ENCODE peak calls at places on chromosomes 2 and 18, in eight cellular contexts. One of them, this sample, is unnamed.
A peak's percentile ranks its signal among the peaks of the same experiment; 100 is the strongest.

GRCh38 chr2:200860092-200860795 is 4.2 kb downstream of the CLK1 start:
- DNase-seq in lower leg skin: no peak
- DNase-seq in NB4: no peak
- DNase-seq in adrenal gland: peak; percentile 62
- DNase-seq in transverse colon: no peak
- DNase-seq in body of pancreas: peak; percentile 40
- DNase-seq in spleen: no peak
- DNase-seq in A549: no peak
- DNase-seq in this sample: no peak

GRCh38 chr18:31104444-31104843 is 2.2 kb upstream of the DSC2 start:
- DNase-seq in lower leg skin: no peak
- DNase-seq in body of pancreas: no peak
- DNase-seq in A549: no peak
- DNase-seq in adrenal gland: no peak
- DNase-seq in transverse colon: no peak
- DNase-seq in NB4: no peak
- DNase-seq in spleen: no peak
- DNase-seq in this sample: no peak

GRCh38 chr2:126658910-126659613 is 3.1 kb downstream of the GYPC start:
- DNase-seq in transverse colon: peak; percentile 68
- DNase-seq in adrenal gland: peak; percentile 86
- DNase-seq in A549: no peak
- DNase-seq in spleen: peak; percentile 92
- DNase-seq in body of pancreas: peak; percentile 43
- DNase-seq in NB4: peak; percentile 55
- DNase-seq in lower leg skin: peak; percentile 74
- DNase-seq in this sample: no peak

GRCh38 chr18:43665239-43665788 is 388.0 kb upstream of the SYT4 start:
- DNase-seq in transverse colon: no peak
- DNase-seq in lower leg skin: no peak
- DNase-seq in adrenal gland: no peak
- DNase-seq in A549: no peak
- DNase-seq in body of pancreas: no peak
- DNase-seq in spleen: no peak
- DNase-seq in NB4: no peak
- DNase-seq in this sample: no peak

GRCh38 chr2:71779306-71779855 is 326.0 kb downstream of the DYSF start:
- DNase-seq in transverse colon: no peak
- DNase-seq in body of pancreas: no peak
- DNase-seq in NB4: no peak
- DNase-seq in A549: no peak
- DNase-seq in lower leg skin: no peak
- DNase-seq in adrenal gland: no peak
- DNase-seq in spleen: no peak
- DNase-seq in this sample: no peak

GRCh38 chr2:102337481-102338386 is 17.9 kb upstream of the IL18R1 start:
- DNase-seq in A549: no peak
- DNase-seq in NB4: no peak
- DNase-seq in lower leg skin: no peak
- DNase-seq in adrenal gland: no peak
- DNase-seq in spleen: no peak
- DNase-seq in transverse colon: no peak
- DNase-seq in body of pancreas: no peak
- DNase-seq in this sample: no peak

GRCh38 chr2:50613161-50613560 is 418.8 kb downstream of the NRXN1 start:
- DNase-seq in transverse colon: no peak
- DNase-seq in spleen: no peak
- DNase-seq in adrenal gland: no peak
- DNase-seq in lower leg skin: no peak
- DNase-seq in A549: no peak
- DNase-seq in NB4: no peak
- DNase-seq in body of pancreas: no peak
- DNase-seq in this sample: no peak

GRCh38 chr2:69992310-69993047 is 31.0 kb upstream of the ASPRV1 start:
- DNase-seq in spleen: peak; percentile 9
- DNase-seq in A549: no peak
- DNase-seq in body of pancreas: no peak
- DNase-seq in lower leg skin: no peak
- DNase-seq in adrenal gland: no peak
- DNase-seq in NB4: peak; percentile 52
- DNase-seq in transverse colon: no peak
- DNase-seq in this sample: no peak

GRCh38 chr18:2898131-2898640 is 51.4 kb downstream of the EMILIN2 start:
- DNase-seq in adrenal gland: peak; percentile 32
- DNase-seq in body of pancreas: no peak
- DNase-seq in NB4: peak; percentile 66
- DNase-seq in lower leg skin: no peak
- DNase-seq in transverse colon: no peak
- DNase-seq in A549: no peak
- DNase-seq in spleen: no peak
- DNase-seq in this sample: no peak

GRCh38 chr2:238868067-238868524 is 20.2 kb downstream of the TWIST2 start:
- DNase-seq in lower leg skin: no peak
- DNase-seq in transverse colon: no peak
- DNase-seq in body of pancreas: no peak
- DNase-seq in spleen: peak; percentile 68
- DNase-seq in adrenal gland: no peak
- DNase-seq in NB4: no peak
- DNase-seq in A549: no peak
- DNase-seq in this sample: no peak

GRCh38 chr2:96867756-96868554 is 1.9 kb downstream of the SEMA4C start:
- DNase-seq in body of pancreas: no peak
- DNase-seq in NB4: peak; percentile 65
- DNase-seq in transverse colon: no peak
- DNase-seq in spleen: peak; percentile 81
- DNase-seq in lower leg skin: no peak
- DNase-seq in adrenal gland: no peak
- DNase-seq in A549: no peak
- DNase-seq in this sample: no peak

GRCh38 chr2:39851691-39852110 is 72.6 kb upstream of the THUMPD2 start:
- DNase-seq in transverse colon: no peak
- DNase-seq in body of pancreas: no peak
- DNase-seq in A549: no peak
- DNase-seq in lower leg skin: no peak
- DNase-seq in adrenal gland: peak; percentile 18
- DNase-seq in NB4: peak; percentile 67
- DNase-seq in spleen: no peak
- DNase-seq in this sample: no peak

GRCh38 chr2:219965287-219965870 is 337.9 kb downstream of the SLC4A3 start:
- DNase-seq in lower leg skin: no peak
- DNase-seq in spleen: no peak
- DNase-seq in NB4: no peak
- DNase-seq in body of pancreas: no peak
- DNase-seq in adrenal gland: no peak
- DNase-seq in transverse colon: no peak
- DNase-seq in A549: no peak
- DNase-seq in this sample: no peak

DNA sequence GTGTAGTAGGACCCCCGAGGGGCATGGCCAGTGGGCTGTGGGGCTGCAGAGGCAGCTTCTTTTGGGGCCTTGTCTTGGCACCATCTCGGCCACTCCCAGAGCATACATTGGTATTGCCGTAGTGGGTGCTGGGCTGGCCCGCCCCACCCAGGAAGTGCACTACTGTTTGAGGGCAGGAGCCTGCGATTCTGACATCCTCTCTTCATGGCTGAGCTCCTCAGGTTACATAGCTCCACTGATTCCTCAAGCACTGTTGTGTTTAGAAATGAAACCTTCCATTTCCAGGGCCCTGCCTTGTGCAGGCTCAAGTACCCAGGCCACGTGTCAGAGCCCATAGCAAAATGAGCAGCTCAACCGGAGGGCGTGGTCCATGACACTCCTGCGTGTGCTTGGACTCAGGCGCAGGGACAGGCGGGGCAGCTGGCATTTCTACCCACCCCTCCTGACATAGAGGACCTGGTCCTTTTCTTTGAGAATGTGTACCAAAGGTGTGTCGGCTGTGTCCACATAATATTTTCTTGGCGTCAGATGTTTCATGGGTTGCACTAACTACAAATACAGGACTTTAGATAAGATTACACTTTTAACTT is 67.9 kb downstream of the DGKD start:
- DNase-seq in adrenal gland: no peak
- DNase-seq in NB4: no peak
- DNase-seq in transverse colon: peak; percentile 90
- DNase-seq in A549: peak; percentile 97
- DNase-seq in lower leg skin: no peak
- DNase-seq in spleen: peak; percentile 93
- DNase-seq in body of pancreas: peak; percentile 72
- DNase-seq in this sample: peak; percentile 62
- TF ChIP-seq POLR2A in adrenal gland: no peak
- TF ChIP-seq POLR2A in NB4: no peak
- TF ChIP-seq POLR2A in transverse colon: peak; percentile 14
- TF ChIP-seq POLR2A in A549: no peak
- TF ChIP-seq POLR2A in lower leg skin: no peak
- TF ChIP-seq POLR2A in spleen: no peak
- TF ChIP-seq POLR2A in body of pancreas: no peak
- TF ChIP-seq POLR2A in this sample: no peak

DNA sequence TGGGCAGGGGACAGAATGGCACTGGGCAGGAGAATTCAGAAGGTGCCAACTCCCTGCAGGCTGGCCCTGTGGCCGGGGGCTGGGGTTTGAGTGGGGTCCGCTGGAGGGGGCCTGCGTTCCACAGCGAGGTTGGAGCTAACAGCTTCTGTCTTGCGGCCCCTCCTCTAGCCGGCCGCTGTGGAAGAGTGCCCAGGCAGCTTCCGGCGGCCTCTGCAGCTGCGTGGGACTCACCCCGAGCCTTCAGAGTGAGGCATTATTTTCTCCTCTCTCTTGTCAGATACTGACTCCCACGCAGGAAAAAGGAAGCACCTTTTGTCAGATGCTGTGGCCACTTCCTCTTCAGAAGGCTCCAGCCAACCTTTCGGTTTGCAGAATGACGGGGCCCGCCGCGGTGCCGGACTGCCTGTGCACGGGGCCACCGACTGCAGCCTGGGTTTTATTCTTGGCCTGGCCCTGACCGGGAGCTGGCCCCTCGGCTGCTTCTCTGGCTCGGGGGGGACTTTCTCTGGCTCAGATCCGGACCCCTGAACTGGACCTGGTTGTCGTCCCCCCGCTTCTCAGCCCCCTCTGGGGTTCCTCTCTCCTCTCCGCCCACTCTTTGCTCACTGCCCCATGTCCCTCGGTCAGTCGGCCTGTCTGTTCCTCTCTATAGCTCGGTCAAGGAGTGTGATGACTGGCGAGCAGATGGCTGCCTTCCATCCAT is 40.1 kb downstream of the ARHGAP25 start:
- DNase-seq in transverse colon: peak; percentile 80
- DNase-seq in NB4: peak; percentile 97
- DNase-seq in A549: no peak
- DNase-seq in adrenal gland: peak; percentile 63
- DNase-seq in body of pancreas: peak; percentile 33
- DNase-seq in spleen: peak; percentile 97
- DNase-seq in lower leg skin: peak; percentile 43
- DNase-seq in this sample: peak; percentile 56
- TF ChIP-seq POLR2A in transverse colon: peak; percentile 58
- TF ChIP-seq POLR2A in NB4: peak; percentile 25
- TF ChIP-seq POLR2A in A549: no peak
- TF ChIP-seq POLR2A in adrenal gland: peak; percentile 35
- TF ChIP-seq POLR2A in body of pancreas: no peak
- TF ChIP-seq POLR2A in spleen: peak; percentile 50
- TF ChIP-seq POLR2A in lower leg skin: no peak
- TF ChIP-seq POLR2A in this sample: no peak

GRCh38 chr2:161662373-161662772 is 38.2 kb downstream of the SLC4A10 start:
- DNase-seq in lower leg skin: no peak
- DNase-seq in spleen: no peak
- DNase-seq in A549: no peak
- DNase-seq in transverse colon: no peak
- DNase-seq in adrenal gland: no peak
- DNase-seq in NB4: no peak
- DNase-seq in body of pancreas: no peak
- DNase-seq in this sample: no peak

DNA sequence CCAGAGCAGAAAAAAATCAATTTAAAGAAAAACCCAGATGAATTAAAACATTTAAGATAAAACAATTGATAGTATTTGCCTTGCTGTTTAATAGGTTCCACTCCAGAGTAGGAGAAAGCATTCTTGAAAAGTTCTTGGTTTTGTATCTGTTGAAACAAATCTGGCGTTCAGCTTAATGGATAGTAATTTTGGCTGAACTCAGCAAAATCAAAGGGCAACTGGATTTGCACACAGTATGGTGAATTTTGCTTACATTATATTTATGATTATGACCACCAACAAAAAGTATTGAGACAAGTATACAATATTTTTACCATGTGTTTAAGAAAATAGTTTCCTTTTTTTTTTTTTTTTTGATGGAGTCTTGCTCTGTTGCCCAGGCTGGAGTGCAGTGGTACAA is 34.0 kb downstream of the SLC4A10 start:
- DNase-seq in transverse colon: no peak
- DNase-seq in NB4: no peak
- DNase-seq in body of pancreas: no peak
- DNase-seq in adrenal gland: no peak
- DNase-seq in lower leg skin: no peak
- DNase-seq in spleen: no peak
- DNase-seq in A549: no peak
- DNase-seq in this sample: no peak
- TF ChIP-seq POLR2A in transverse colon: no peak
- TF ChIP-seq POLR2A in NB4: no peak
- TF ChIP-seq POLR2A in body of pancreas: no peak
- TF ChIP-seq POLR2A in adrenal gland: no peak
- TF ChIP-seq POLR2A in lower leg skin: no peak
- TF ChIP-seq POLR2A in spleen: no peak
- TF ChIP-seq POLR2A in A549: no peak
- TF ChIP-seq POLR2A in this sample: no peak

GRCh38 chr2:233108611-233109490 is 48.7 kb downstream of the INPP5D start:
- DNase-seq in adrenal gland: no peak
- DNase-seq in transverse colon: no peak
- DNase-seq in lower leg skin: no peak
- DNase-seq in A549: no peak
- DNase-seq in spleen: peak; percentile 77
- DNase-seq in body of pancreas: no peak
- DNase-seq in NB4: no peak
- DNase-seq in this sample: no peak
- TF ChIP-seq POLR2A in adrenal gland: no peak
- TF ChIP-seq POLR2A in transverse colon: no peak
- TF ChIP-seq POLR2A in lower leg skin: no peak
- TF ChIP-seq POLR2A in A549: no peak
- TF ChIP-seq POLR2A in spleen: no peak
- TF ChIP-seq POLR2A in body of pancreas: no peak
- TF ChIP-seq POLR2A in NB4: peak; percentile 14
- TF ChIP-seq POLR2A in this sample: no peak